ENCODE peak calls at places on chromosomes 3 and 15, in five cellular contexts. One of them, this sample, is unnamed.

GRCh38 chr3:29141912-29142262 is 139.0 kb upstream of the RBMS3 start:
- DNase-seq in cardiac muscle cell: peak; percentile 6
- DNase-seq in bronchial epithelial cell: no peak
- DNase-seq in breast epithelium: no peak
- DNase-seq in AG09309: no peak
- DNase-seq in this sample: no peak

GRCh38 chr3:51942603-51943450 is 664 bp downstream of the PARP3 start:
- DNase-seq in cardiac muscle cell: peak; percentile 62
- DNase-seq in bronchial epithelial cell: peak; percentile 44
- DNase-seq in breast epithelium: no peak
- DNase-seq in AG09309: no peak
- DNase-seq in this sample: peak; percentile 79

GRCh38 chr3:197554562-197555280 is 1.0 kb downstream of the BDH1 start:
- DNase-seq in cardiac muscle cell: peak; percentile 99
- DNase-seq in bronchial epithelial cell: peak; percentile 87
- DNase-seq in breast epithelium: peak; percentile 89
- DNase-seq in AG09309: peak; percentile 79
- DNase-seq in this sample: peak; percentile 98

GRCh38 chr15:59237854-59238252 is 31.2 kb downstream of the LDHAL6B start:
- DNase-seq in cardiac muscle cell: peak; percentile 11
- DNase-seq in bronchial epithelial cell: peak; percentile 22
- DNase-seq in breast epithelium: no peak
- DNase-seq in AG09309: no peak
- DNase-seq in this sample: no peak

GRCh38 chr15:62928996-62929350 is 113.6 kb upstream of the TPM1 start:
- DNase-seq in cardiac muscle cell: no peak
- DNase-seq in bronchial epithelial cell: peak; percentile 99
- DNase-seq in breast epithelium: no peak
- DNase-seq in AG09309: no peak
- DNase-seq in this sample: no peak

GRCh38 chr15:91627473-91628309 is 225.8 kb upstream of the SLCO3A1 start:
- DNase-seq in cardiac muscle cell: peak; percentile 2
- DNase-seq in bronchial epithelial cell: no peak
- DNase-seq in breast epithelium: no peak
- DNase-seq in AG09309: no peak
- DNase-seq in this sample: no peak

GRCh38 chr15:75178171-75178937 is 23.3 kb upstream of the C15orf39 start:
- DNase-seq in cardiac muscle cell: no peak
- DNase-seq in bronchial epithelial cell: no peak
- DNase-seq in breast epithelium: no peak
- DNase-seq in AG09309: no peak
- DNase-seq in this sample: no peak

GRCh38 chr3:73493543-73494314 is 131.0 kb downstream of the PDZRN3 start:
- DNase-seq in cardiac muscle cell: peak; percentile 79
- DNase-seq in bronchial epithelial cell: no peak
- DNase-seq in breast epithelium: no peak
- DNase-seq in AG09309: peak; percentile 42
- DNase-seq in this sample: no peak

GRCh38 chr3:197426161-197426566 is 127.8 kb upstream of the DLG1 start:
- DNase-seq in cardiac muscle cell: peak; percentile 41
- DNase-seq in bronchial epithelial cell: peak; percentile 24
- DNase-seq in breast epithelium: no peak
- DNase-seq in AG09309: no peak
- DNase-seq in this sample: no peak

GRCh38 chr15:39580630-39581500 is at the start of gene THBS1:
- DNase-seq in cardiac muscle cell: peak; percentile 98
- DNase-seq in bronchial epithelial cell: peak; percentile 66
- DNase-seq in breast epithelium: peak; percentile 82
- DNase-seq in AG09309: peak; percentile 94
- DNase-seq in this sample: peak; percentile 98

GRCh38 chr3:169809230-169809795 is 3.4 kb upstream of the LRRIQ4 start:
- DNase-seq in cardiac muscle cell: no peak
- DNase-seq in bronchial epithelial cell: no peak
- DNase-seq in breast epithelium: no peak
- DNase-seq in AG09309: no peak
- DNase-seq in this sample: no peak

GRCh38 chr3:78823859-78824258 is 943.9 kb downstream of the ROBO1 start:
- DNase-seq in cardiac muscle cell: peak; percentile 65
- DNase-seq in bronchial epithelial cell: peak; percentile 85
- DNase-seq in breast epithelium: no peak
- DNase-seq in AG09309: no peak
- DNase-seq in this sample: no peak

GRCh38 chr3:154113609-154114008 is 7.6 kb upstream of the ARHGEF26 start:
- DNase-seq in cardiac muscle cell: no peak
- DNase-seq in bronchial epithelial cell: no peak
- DNase-seq in breast epithelium: no peak
- DNase-seq in AG09309: no peak
- DNase-seq in this sample: no peak

GRCh38 chr3:65672876-65673815 is 365.6 kb downstream of the MAGI1 start:
- DNase-seq in cardiac muscle cell: peak; percentile 69
- DNase-seq in bronchial epithelial cell: peak; percentile 56
- DNase-seq in breast epithelium: no peak
- DNase-seq in AG09309: no peak
- DNase-seq in this sample: no peak

GRCh38 chr3:117523407-117523806 is 813.8 kb downstream of the TUSC7 start:
- DNase-seq in cardiac muscle cell: no peak
- DNase-seq in bronchial epithelial cell: no peak
- DNase-seq in breast epithelium: no peak
- DNase-seq in AG09309: no peak
- DNase-seq in this sample: no peak

GRCh38 chr3:42129014-42129953 is 38.1 kb downstream of the TRAK1 start:
- DNase-seq in cardiac muscle cell: peak; percentile 6
- DNase-seq in bronchial epithelial cell: peak; percentile 95
- DNase-seq in breast epithelium: no peak
- DNase-seq in AG09309: no peak
- DNase-seq in this sample: no peak

GRCh38 chr3:138849541-138849940 is 14.8 kb upstream of the PIK3CB start:
- DNase-seq in cardiac muscle cell: peak; percentile 17
- DNase-seq in bronchial epithelial cell: no peak
- DNase-seq in breast epithelium: no peak
- DNase-seq in AG09309: no peak
- DNase-seq in this sample: no peak

GRCh38 chr15:76714950-76715349 is 190.2 kb downstream of the SCAPER start:
- DNase-seq in cardiac muscle cell: no peak
- DNase-seq in bronchial epithelial cell: no peak
- DNase-seq in breast epithelium: no peak
- DNase-seq in AG09309: no peak
- DNase-seq in this sample: no peak

DNA sequence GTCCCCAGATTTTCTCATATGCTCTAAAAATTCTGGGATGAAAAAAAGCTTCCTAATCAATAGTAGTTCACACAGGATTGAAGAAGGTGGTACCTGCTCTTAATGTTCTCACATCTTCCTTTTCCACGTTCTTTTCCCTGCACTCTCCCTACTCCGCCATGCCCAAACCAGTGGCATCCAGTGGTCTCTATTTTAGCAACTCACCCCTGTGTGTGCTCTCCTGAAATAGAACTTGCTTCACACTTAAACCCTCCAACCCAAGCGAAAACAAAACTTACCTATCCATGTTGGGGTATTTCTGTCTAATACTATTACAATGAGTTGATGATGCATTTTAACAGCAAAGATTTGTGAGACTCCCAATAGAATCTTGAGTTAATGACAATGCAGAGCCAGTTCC is 148.8 kb downstream of the PLD1 start:
- DNase-seq in cardiac muscle cell: no peak
- DNase-seq in bronchial epithelial cell: no peak
- DNase-seq in breast epithelium: no peak
- DNase-seq in AG09309: no peak
- DNase-seq in this sample: no peak
- TF ChIP-seq CTCF in cardiac muscle cell: no peak
- TF ChIP-seq CTCF in bronchial epithelial cell: no peak
- TF ChIP-seq CTCF in breast epithelium: no peak
- TF ChIP-seq CTCF in AG09309: no peak
- TF ChIP-seq CTCF in this sample: no peak

GRCh38 chr3:94862703-94863102 is 799.8 kb downstream of the NSUN3 start:
- DNase-seq in cardiac muscle cell: peak; percentile 18
- DNase-seq in bronchial epithelial cell: peak; percentile 21
- DNase-seq in breast epithelium: no peak
- DNase-seq in AG09309: no peak
- DNase-seq in this sample: no peak
- TF ChIP-seq CTCF in cardiac muscle cell: peak; percentile 38
- TF ChIP-seq CTCF in bronchial epithelial cell: peak; percentile 62
- TF ChIP-seq CTCF in breast epithelium: no peak
- TF ChIP-seq CTCF in AG09309: peak; percentile 15
- TF ChIP-seq CTCF in this sample: peak; percentile 78

GRCh38 chr3:11509175-11510000 is 134.3 kb downstream of the VGLL4 start:
- DNase-seq in cardiac muscle cell: peak; percentile 95
- DNase-seq in bronchial epithelial cell: peak; percentile 40
- DNase-seq in breast epithelium: no peak
- DNase-seq in AG09309: peak; percentile 81
- DNase-seq in this sample: no peak
- TF ChIP-seq CTCF in cardiac muscle cell: peak; percentile 26
- TF ChIP-seq CTCF in bronchial epithelial cell: no peak
- TF ChIP-seq CTCF in breast epithelium: no peak
- TF ChIP-seq CTCF in AG09309: no peak
- TF ChIP-seq CTCF in this sample: peak; percentile 59

DNA sequence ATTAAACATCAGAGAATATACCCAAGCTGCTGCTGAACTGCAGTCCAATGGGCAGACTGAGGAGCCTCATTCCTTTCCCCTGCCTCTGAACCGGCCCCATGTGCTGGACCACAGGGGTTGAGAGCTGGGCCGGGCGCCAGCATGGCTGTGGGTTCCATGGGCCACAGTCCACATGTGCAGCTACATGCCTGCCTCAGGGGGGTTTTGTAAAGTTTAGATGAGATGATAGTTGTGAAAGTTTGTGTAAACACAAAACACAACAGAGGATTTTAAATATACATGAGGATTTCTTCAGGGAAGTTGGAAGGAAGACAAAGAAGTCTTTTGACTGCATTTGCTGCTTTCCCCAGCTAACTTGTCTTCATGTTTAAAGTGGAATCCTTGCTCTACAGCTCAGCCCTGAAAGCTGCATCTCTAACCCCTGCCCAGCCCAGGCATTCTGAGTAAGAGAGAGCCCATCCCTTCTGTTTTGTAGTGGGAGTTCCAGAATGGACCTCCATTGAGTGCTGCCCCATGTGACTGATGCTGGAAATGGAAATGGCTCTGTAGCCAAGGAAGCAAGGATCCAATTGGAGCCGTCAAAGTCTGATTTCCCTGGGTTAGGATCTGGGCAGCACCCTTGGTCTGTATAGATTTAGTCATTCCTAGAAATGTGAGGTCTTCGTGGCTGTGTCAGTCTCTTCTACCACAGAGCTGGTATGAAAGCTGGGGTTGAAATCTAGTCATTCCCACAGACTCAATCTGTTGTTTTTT is 17.5 kb downstream of the SLC12A8 start:
- DNase-seq in cardiac muscle cell: peak; percentile 85
- DNase-seq in bronchial epithelial cell: no peak
- DNase-seq in breast epithelium: no peak
- DNase-seq in AG09309: peak; percentile 64
- DNase-seq in this sample: no peak
- TF ChIP-seq CTCF in cardiac muscle cell: no peak
- TF ChIP-seq CTCF in bronchial epithelial cell: no peak
- TF ChIP-seq CTCF in breast epithelium: no peak
- TF ChIP-seq CTCF in AG09309: peak; percentile 14
- TF ChIP-seq CTCF in this sample: no peak

GRCh38 chr3:61704807-61705206 is 143.4 kb downstream of the PTPRG start:
- DNase-seq in cardiac muscle cell: no peak
- DNase-seq in bronchial epithelial cell: no peak
- DNase-seq in breast epithelium: no peak
- DNase-seq in AG09309: no peak
- DNase-seq in this sample: no peak

GRCh38 chr3:61699622-61700021 is 138.3 kb downstream of the PTPRG start:
- DNase-seq in cardiac muscle cell: no peak
- DNase-seq in bronchial epithelial cell: no peak
- DNase-seq in breast epithelium: no peak
- DNase-seq in AG09309: no peak
- DNase-seq in this sample: no peak

GRCh38 chr3:61707492-61707891 is 146.1 kb downstream of the PTPRG start:
- DNase-seq in cardiac muscle cell: no peak
- DNase-seq in bronchial epithelial cell: no peak
- DNase-seq in breast epithelium: no peak
- DNase-seq in AG09309: no peak
- DNase-seq in this sample: no peak

GRCh38 chr3:61701019-61701418 is 139.6 kb downstream of the PTPRG start:
- DNase-seq in cardiac muscle cell: no peak
- DNase-seq in bronchial epithelial cell: peak; percentile 93
- DNase-seq in breast epithelium: no peak
- DNase-seq in AG09309: no peak
- DNase-seq in this sample: no peak

GRCh38 chr3:61702453-61702852 is 141.1 kb downstream of the PTPRG start:
- DNase-seq in cardiac muscle cell: no peak
- DNase-seq in bronchial epithelial cell: peak; percentile 65
- DNase-seq in breast epithelium: no peak
- DNase-seq in AG09309: no peak
- DNase-seq in this sample: no peak
- TF ChIP-seq CTCF in cardiac muscle cell: no peak
- TF ChIP-seq CTCF in bronchial epithelial cell: no peak
- TF ChIP-seq CTCF in breast epithelium: no peak
- TF ChIP-seq CTCF in AG09309: no peak
- TF ChIP-seq CTCF in this sample: no peak

GRCh38 chr15:49832421-49832980 is 211.7 kb downstream of the DTWD1 start:
- DNase-seq in cardiac muscle cell: no peak
- DNase-seq in bronchial epithelial cell: peak; percentile 43
- DNase-seq in breast epithelium: no peak
- DNase-seq in AG09309: no peak
- DNase-seq in this sample: no peak
- TF ChIP-seq CTCF in cardiac muscle cell: peak; percentile 20
- TF ChIP-seq CTCF in bronchial epithelial cell: peak; percentile 69
- TF ChIP-seq CTCF in breast epithelium: no peak
- TF ChIP-seq CTCF in AG09309: peak; percentile 26
- TF ChIP-seq CTCF in this sample: peak; percentile 33

GRCh38 chr3:150581174-150581573 is 21.9 kb upstream of the SELENOT start:
- DNase-seq in cardiac muscle cell: no peak
- DNase-seq in bronchial epithelial cell: no peak
- DNase-seq in breast epithelium: no peak
- DNase-seq in AG09309: no peak
- DNase-seq in this sample: no peak

GRCh38 chr3:150583028-150583427 is 20.1 kb upstream of the SELENOT start:
- DNase-seq in cardiac muscle cell: no peak
- DNase-seq in bronchial epithelial cell: no peak
- DNase-seq in breast epithelium: no peak
- DNase-seq in AG09309: no peak
- DNase-seq in this sample: no peak

GRCh38 chr3:150582620-150583019 is 20.5 kb upstream of the SELENOT start:
- DNase-seq in cardiac muscle cell: no peak
- DNase-seq in bronchial epithelial cell: no peak
- DNase-seq in breast epithelium: no peak
- DNase-seq in AG09309: no peak
- DNase-seq in this sample: no peak

GRCh38 chr3:150577854-150578253 is 25.3 kb upstream of the SELENOT start:
- DNase-seq in cardiac muscle cell: peak; percentile 19
- DNase-seq in bronchial epithelial cell: peak; percentile 15
- DNase-seq in breast epithelium: no peak
- DNase-seq in AG09309: no peak
- DNase-seq in this sample: no peak
- TF ChIP-seq CTCF in cardiac muscle cell: no peak
- TF ChIP-seq CTCF in bronchial epithelial cell: no peak
- TF ChIP-seq CTCF in breast epithelium: no peak
- TF ChIP-seq CTCF in AG09309: peak; percentile 11
- TF ChIP-seq CTCF in this sample: peak; percentile 51

This sample was measured in chondrocyte.